ENCODE peak calls at places on chromosomes 2 and 18, in five cellular contexts. G, B, H, M and D are unnamed samples.

GRCh38 chr2:238024986-238025385 is 35.8 kb upstream of the SCLY start:
- DNase-seq in G (no peak), B (no peak), H (peak), M (no peak), D (no peak)

GRCh38 chr2:6959751-6960150 is 42.5 kb downstream of the RNF144A start:
- DNase-seq in G (no peak), B (no peak), H (no peak), M (no peak), D (no peak)

GRCh38 chr2:86037141-86037794 is 68.4 kb downstream of the POLR1A start:
- DNase-seq in G (peak), B (no peak), H (peak), M (peak), D (peak)

GRCh38 chr2:54773838-54774237 is 50.4 kb downstream of the EML6 start:
- DNase-seq in G (no peak), B (no peak), H (no peak), M (no peak), D (no peak)

GRCh38 chr2:98522854-98523253 is 78.2 kb downstream of the INPP4A start:
- DNase-seq in G (no peak), B (no peak), H (peak), M (no peak), D (no peak)

GRCh38 chr18:59423251-59423650 is 64.2 kb upstream of the LMAN1 start:
- DNase-seq in G (no peak), B (no peak), H (peak), M (no peak), D (no peak)

GRCh38 chr2:105269426-105269825 is 27.9 kb downstream of the GPR45 start:
- DNase-seq in G (no peak), B (no peak), H (no peak), M (no peak), D (no peak)

GRCh38 chr18:50044402-50044801 is 150.5 kb downstream of the MYO5B start:
- DNase-seq in G (no peak), B (no peak), H (no peak), M (no peak), D (peak)